ENCODE peak calls at places on chromosomes 7 and 10, in five cellular contexts. A is body of pancreas, S is Peyer's patch, H is tibial artery, Z is adrenal gland. U is an unnamed sample. For H3K4me1, the result is how much of the 10 kb centered on the place peaks cover.

GRCh38 chr10:3844626-3845025 is 59.6 kb upstream of the KLF6 start:
- DNase-seq in A (no peak), Z (no peak), S (no peak), H (no peak), U (no peak)

GRCh38 chr7:90320014-90320413 is 1.1 kb downstream of the FAM237B start:
- DNase-seq in H (no peak), A (no peak), S (no peak), Z (no peak), U (no peak)

GRCh38 chr7:102872460-102872859 is 40.3 kb upstream of the LRRC17 start:
- DNase-seq in S (no peak), Z (no peak), A (no peak), H (no peak), U (no peak)

GRCh38 chr7:57203161-57203791 is 71.0 kb upstream of the ZNF479 start:
- DNase-seq in S (no peak), H (peak), A (peak), Z (no peak), U (peak)

GRCh38 chr10:120841522-120842189 is 9.5 kb upstream of the WDR11 start:
- DNase-seq in H (no peak), A (no peak), S (no peak), Z (no peak), U (no peak)

GRCh38 chr10:46255696-46256355 is 31.0 kb upstream of the ANTXRL start:
- DNase-seq in A (peak), H (peak), S (peak), Z (peak), U (no peak)

GRCh38 chr7:16268821-16269768 is 152.2 kb downstream of the CRPPA start:
- DNase-seq in H (no peak), A (no peak), S (no peak), Z (no peak), U (no peak)

GRCh38 chr7:26361637-26362036 is 70.0 kb downstream of the SNX10 start:
- DNase-seq in A (no peak), Z (no peak), S (no peak), H (no peak), U (no peak)

GRCh38 chr10:128579902-128580301 is 453.7 kb upstream of the MKI67 start:
- DNase-seq in A (no peak), Z (no peak), S (no peak), H (no peak), U (no peak)

GRCh38 chr10:4946349-4946717 is 16.9 kb upstream of the AKR1C1 start:
- DNase-seq in Z (no peak), A (no peak), H (no peak), S (no peak), U (no peak)

GRCh38 chr7:134811798-134812197 is 32.4 kb downstream of the CALD1 start:
- DNase-seq in A (no peak), H (no peak), S (no peak), Z (no peak), U (no peak)

GRCh38 chr7:46191776-46192175 is 270.7 kb upstream of the IGFBP3 start:
- DNase-seq in H (no peak), Z (no peak), A (no peak), S (no peak), U (no peak)

GRCh38 chr7:37592366-37592765 is 91.2 kb upstream of the GPR141 start:
- DNase-seq in S (no peak), H (no peak), A (no peak), Z (no peak), U (no peak)

GRCh38 chr10:102660891-102661613 is 16.8 kb downstream of the TRIM8 start:
- DNase-seq in A (peak), H (no peak), Z (peak), S (peak), U (no peak)

GRCh38 chr10:112981553-112981952 is 31.5 kb downstream of the TCF7L2 start:
- DNase-seq in S (no peak), A (no peak), H (no peak), Z (no peak), U (no peak)

GRCh38 chr10:75472685-75473084 is 41.3 kb downstream of the LRMDA start:
- DNase-seq in S (no peak), Z (no peak), A (no peak), H (no peak), U (no peak)

GRCh38 chr7:514651-515598 is 4.7 kb downstream of the PDGFA start:
- DNase-seq in A (peak), Z (no peak), S (no peak), H (peak), U (no peak)

GRCh38 chr10:49179699-49180511 is 8.3 kb downstream of the TMEM273 start:
- DNase-seq in Z (no peak), A (no peak), S (peak), H (peak), U (no peak)

GRCh38 chr10:7525314-7526016 is 114.6 kb upstream of the SFMBT2 start:
- DNase-seq in Z (peak), S (peak), H (no peak), A (peak), U (no peak)

GRCh38 chr10:25531662-25532061 is 356.9 kb downstream of the GPR158 start:
- DNase-seq in A (no peak), Z (no peak), S (no peak), H (no peak), U (no peak)

GRCh38 chr7:37943905-37944736 is 23.7 kb downstream of the EPDR1 start:
- DNase-seq in A (no peak), S (no peak), Z (no peak), H (no peak), U (no peak)

GRCh38 chr7:144738708-144739314 is 97.0 kb downstream of the TPK1 start:
- DNase-seq in Z (peak), A (peak), H (no peak), S (no peak), U (no peak)

GRCh38 chr10:6579193-6579903 is 728 bp downstream of the PRKCQ start:
- DNase-seq in H (no peak), S (no peak), A (peak), Z (no peak), U (no peak)

GRCh38 chr10:3746634-3747033 is 38.4 kb downstream of the KLF6 start:
- DNase-seq in H (no peak), A (no peak), S (no peak), Z (no peak), U (no peak)

GRCh38 chr7:122887198-122887597 is 938 bp upstream of the CADPS2 start:
- DNase-seq in S (no peak), A (peak), Z (peak), H (peak), U (no peak)

GRCh38 chr7:93228302-93228701 is 2.0 kb upstream of the HEPACAM2 start:
- DNase-seq in H (no peak), S (no peak), Z (peak), A (no peak), U (no peak)

GRCh38 chr7:50411333-50412028 is 38.7 kb downstream of the FIGNL1 start:
- DNase-seq in A (no peak), H (no peak), Z (no peak), S (no peak), U (no peak)

GRCh38 chr7:135508853-135509588 is 881 bp downstream of the CNOT4 start:
- DNase-seq in S (no peak), H (no peak), Z (peak), A (peak), U (no peak)

GRCh38 chr10:4947635-4948596 is 15.3 kb upstream of the AKR1C1 start:
- DNase-seq in H (peak), Z (peak), A (peak), S (no peak), U (no peak)

GRCh38 chr7:26987338-26987737 is 108.5 kb downstream of the HOXA1 start:
- DNase-seq in Z (no peak), S (no peak), H (no peak), A (no peak), U (no peak)

GRCh38 chr10:5584895-5585516 is 60.2 kb downstream of the CALML3 start:
- DNase-seq in A (no peak), H (peak), Z (no peak), S (no peak), U (peak)

GRCh38 chr10:116779076-116779687 is 36.8 kb upstream of the HSPA12A start:
- DNase-seq in H (no peak), A (no peak), Z (no peak), S (no peak), U (no peak)

GRCh38 chr10:10118131-10118530 is 899.5 kb upstream of the CELF2 start:
- DNase-seq in H (no peak), Z (no peak), S (no peak), A (no peak), U (no peak)

GRCh38 chr10:97792058-97792721 is 20.4 kb upstream of the SFRP5 start:
- DNase-seq in Z (peak), S (peak), H (peak), A (peak), U (no peak)

GRCh38 chr7:130277763-130278643 is 11.3 kb downstream of the CPA2 start:
- DNase-seq in A (peak), Z (peak), H (peak), S (no peak), U (no peak)

GRCh38 chr10:131789516-131789915 is 111.3 kb upstream of the PPP2R2D start:
- DNase-seq in S (no peak), Z (no peak), H (peak), A (no peak), U (no peak)

GRCh38 chr7:455110-455928 is 64.3 kb downstream of the PDGFA start:
- DNase-seq in Z (peak), A (peak), H (peak), S (no peak), U (no peak)

GRCh38 chr7:24337180-24337579 is 53.2 kb downstream of the NPY start:
- DNase-seq in A (no peak), Z (no peak), H (no peak), S (no peak), U (no peak)

GRCh38 chr7:16801111-16801542 is 3.7 kb downstream of the AGR2 start:
- DNase-seq in H (no peak), S (no peak), A (no peak), Z (peak), U (no peak)

DNA sequence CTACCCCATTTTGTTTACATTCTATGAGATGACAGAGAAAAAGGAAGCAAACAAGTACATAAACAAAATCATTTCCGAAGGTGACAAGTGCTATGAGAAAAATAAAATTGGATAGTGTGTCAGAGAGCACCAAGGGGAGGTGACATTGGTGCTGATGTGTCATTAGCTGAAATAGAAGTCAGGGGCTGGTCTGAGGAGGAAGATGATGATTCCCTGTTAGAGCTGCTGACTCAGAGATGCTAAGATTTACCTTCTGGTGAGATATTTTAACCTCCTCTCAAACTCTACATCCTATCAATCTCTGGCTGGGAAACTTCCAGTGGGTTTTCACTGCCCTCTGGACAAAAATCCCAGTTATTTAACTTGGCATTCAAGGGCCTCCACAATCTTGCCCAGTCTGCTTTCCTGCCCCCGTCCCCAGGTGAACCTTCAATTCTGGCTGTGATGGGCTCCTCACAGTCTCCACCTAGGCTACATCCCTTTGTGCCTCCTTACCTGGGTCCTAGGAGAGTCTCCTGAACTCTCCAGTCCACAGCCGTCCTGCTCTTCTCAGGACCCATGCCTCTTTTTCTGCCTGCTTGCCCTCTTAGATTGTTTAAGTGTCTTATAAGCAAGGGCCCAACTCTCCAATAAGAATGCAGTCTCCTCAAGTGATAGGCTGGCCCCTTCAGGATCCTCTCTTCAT is 26.6 kb downstream of the DUSP5 start:
- DNase-seq in Z (no peak), A (no peak), S (no peak), H (no peak), U (no peak)
- H3K4me1 ChIP-seq in Z (under half), A (under half), S (under half), H (under half), U (under half)

DNA sequence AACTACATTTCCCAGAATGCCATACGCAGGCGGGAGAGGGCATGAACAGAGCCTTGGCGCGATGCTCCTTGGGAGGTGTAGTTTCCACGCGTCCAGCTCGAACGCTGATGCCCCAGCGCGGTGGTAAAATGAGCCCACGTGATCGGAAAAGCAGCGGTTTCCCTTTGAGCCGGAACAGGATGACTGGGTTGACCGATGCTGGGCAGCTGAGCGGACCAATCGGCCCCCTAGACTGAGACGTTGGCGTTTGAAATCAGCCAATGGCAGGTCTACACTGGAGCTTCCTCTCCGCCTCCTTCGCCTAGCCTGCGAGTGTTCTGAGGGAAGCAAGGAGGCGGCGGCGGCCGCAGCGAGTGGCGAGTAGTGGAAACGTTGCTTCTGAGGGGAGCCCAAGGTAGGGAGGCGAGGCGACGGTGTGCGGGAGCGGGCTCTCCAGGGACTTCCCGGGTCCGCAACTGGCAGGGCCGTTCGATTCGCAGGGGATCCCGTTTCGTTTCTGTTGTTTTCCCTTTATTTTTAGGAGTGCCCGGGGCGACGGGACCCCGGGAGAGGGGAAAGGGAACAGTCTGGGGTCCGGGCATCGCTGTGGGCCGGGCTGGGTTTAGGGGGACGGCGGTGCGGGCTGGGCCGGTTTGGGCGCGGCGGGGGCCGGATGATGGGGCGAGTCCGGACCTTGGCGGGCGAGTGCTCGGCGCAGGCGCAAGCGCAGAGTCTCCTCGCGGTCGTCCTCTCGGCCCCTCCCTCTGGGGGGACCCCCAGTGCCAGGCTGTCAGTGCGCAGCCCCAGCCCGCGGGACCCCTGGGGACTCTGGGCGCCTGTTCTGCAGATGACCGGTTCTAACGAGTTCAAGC is at the start of gene BUB3:
- DNase-seq in H (peak), Z (peak), S (peak), A (peak), U (peak)
- TF ChIP-seq CTCF in H (peak), Z (no peak), S (peak), A (no peak), U (no peak)

DNA sequence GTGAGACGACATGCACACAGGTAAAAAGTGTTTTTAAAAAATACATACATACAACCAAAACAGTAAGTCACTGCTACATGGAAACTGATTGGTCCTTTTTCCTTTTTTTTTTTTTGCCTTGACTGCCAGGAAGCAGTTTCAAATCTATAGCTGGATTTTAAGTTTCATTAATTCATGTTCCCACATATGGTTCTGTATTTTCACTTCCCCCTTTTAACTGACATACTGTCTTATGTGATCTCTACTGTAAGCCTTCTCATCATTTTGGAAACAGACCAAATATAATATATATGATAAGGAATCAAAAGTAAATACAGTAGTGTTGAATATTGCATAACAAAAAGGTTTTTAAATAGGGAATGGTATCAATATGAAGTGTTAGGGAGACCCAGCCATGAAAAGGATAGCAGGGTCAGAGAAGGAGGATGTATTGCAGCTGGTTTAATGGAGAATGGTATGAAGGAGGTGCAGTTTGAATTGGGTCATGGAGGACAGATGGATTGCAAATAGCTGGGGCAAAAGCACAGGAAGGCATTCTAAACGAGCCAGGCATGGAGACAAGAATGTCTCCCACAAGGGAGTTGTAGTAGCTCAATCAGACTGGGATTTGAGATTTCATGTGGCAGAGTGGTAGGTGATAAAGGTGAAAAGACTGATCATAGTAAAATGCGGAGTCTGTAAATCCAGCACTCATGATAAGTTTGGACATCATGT is 5.4 kb downstream of the CAV1 start:
- DNase-seq in H (no peak), S (no peak), A (no peak), Z (no peak), U (no peak)
- H3K4me3 ChIP-seq in H (peak), S (no peak), A (no peak), Z (no peak), U (no peak)

DNA sequence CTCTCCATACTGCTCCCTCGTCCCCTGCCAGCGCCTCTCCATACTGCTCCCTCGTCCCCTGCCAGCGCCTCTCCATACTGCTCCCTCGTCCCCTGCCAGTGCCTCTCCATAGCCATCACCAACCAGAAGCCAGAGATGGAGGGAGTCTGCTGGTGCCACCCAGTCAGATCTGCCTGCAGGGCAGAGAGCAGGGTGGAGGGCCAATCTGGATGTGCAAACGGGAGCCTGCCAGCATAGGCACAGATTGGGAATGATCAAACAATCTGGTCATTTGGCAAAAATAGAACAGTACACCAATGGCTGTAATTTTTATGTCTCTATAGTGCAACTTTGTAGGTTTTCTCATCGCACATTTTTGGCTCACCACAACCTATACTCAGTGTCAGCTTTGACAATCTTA is 76.9 kb upstream of the LRRC4 start:
- DNase-seq in H (peak), S (no peak), A (no peak), Z (no peak), U (peak)
- H3K4me1 ChIP-seq in H (under half), S (under half), A (under half), Z (under half), U (under half)

DNA sequence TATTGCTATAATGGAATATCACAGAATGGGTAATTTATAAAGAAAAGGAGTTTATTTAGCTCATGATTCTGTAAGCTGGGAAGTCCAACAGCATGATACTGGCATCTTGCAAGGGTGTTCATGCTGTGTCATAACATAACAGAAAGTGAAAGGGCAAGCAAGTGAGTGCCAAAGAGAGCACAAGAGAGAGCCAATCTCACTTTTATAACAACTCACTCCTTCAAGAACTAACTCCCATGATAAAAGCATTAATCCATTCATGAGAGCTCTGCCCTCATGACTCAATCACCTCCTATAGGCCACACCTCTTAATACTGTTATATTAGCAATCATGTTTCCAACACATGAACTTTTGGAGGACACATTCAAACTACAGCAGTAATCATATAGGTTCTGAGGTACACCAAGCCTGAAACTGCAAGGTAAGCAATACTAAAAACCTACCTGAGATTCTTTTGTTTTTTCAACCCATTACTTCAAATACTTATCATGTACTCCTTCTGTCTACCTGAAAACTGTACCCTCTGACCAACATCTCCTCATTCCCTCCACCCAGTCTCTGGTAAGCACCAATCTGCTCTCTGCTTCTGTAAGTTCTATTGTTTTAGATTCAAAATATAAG is 219.7 kb downstream of the MTERF1 start:
- DNase-seq in Z (no peak), S (no peak), H (no peak), A (no peak), U (no peak)
- TF ChIP-seq CTCF in Z (no peak), S (no peak), H (no peak), A (no peak), U (no peak)

DNA sequence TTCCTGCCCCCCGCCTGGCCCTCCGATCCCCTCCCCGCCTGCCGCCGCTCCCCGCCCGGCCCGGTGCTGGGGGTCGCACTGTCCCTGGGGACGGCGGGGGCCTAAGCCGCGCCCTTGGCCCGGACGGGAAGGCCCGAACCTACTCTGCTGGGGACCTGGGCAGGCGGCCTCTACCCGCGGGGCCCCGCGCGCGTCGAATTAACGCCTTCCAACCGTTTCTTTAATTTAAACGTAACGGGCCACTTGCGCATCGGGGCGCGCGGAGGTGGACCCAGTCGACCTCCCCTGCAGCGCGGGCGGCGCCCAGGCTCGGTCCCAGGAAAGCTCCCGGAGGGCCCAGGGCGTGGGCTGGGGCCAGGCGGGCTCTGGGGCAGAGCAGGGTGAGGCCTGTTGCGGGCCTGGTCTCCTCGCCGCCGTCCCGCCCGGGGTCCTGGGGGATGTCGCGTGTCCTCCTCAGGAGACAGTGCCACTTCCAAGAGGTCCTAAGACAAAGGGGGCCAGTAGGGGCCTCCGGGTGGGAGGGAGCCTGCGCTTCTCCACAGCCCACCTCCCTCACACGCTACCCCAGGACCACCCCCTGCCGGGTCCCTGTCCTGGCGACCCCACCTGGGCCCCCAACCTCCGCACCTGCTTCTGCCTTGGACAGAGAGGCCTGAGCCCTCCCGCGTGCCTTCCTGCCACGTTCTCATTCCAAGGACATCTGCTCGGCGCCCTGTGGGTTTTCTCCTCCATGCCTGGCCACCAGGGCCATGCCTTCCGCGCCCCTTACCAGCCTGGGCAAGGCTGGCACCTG is 658 bp upstream of the PTPRN2 start:
- DNase-seq in H (no peak), A (peak), Z (no peak), S (no peak), U (no peak)
- H3K4me3 ChIP-seq in H (peak), A (no peak), Z (peak), S (peak), U (no peak)